ENCODE peak calls at places on chromosomes 16 and 17, in eight cellular contexts. S is HCT116; T is fibroblast of mammary gland; I is neuronal stem cell; O is tibial artery; Y is skeletal muscle cell; H is A549; B is CD4-positive, alpha-beta memory T cell. L is an unnamed sample.

GRCh38 chr17:79833744-79834574 is 5.3 kb downstream of the CBX4 start:
- DNase-seq in S (no peak), I (no peak), H (no peak), T (no peak), B (peak), O (no peak), Y (no peak), L (peak)

GRCh38 chr16:16021988-16022682 is 72.7 kb downstream of the ABCC1 start:
- DNase-seq in H (peak), O (peak), S (peak), Y (peak), I (peak), B (no peak), T (peak), L (peak)

GRCh38 chr16:17474572-17474971 is 3.8 kb upstream of the XYLT1 start:
- DNase-seq in B (no peak), H (no peak), S (no peak), O (peak), Y (no peak), I (no peak), T (no peak), L (peak)

GRCh38 chr16:84166796-84167695 is 19.8 kb downstream of the TAF1C start:
- DNase-seq in I (no peak), O (no peak), Y (no peak), H (no peak), S (no peak), B (no peak), T (no peak), L (no peak)

GRCh38 chr16:56669840-56670639 is 426 bp downstream of the MT1H start:
- DNase-seq in I (no peak), H (no peak), S (no peak), Y (no peak), B (no peak), O (no peak), T (no peak), L (no peak)

GRCh38 chr17:14091367-14091766 is 22.1 kb downstream of the COX10 start:
- DNase-seq in T (peak), O (no peak), B (no peak), I (no peak), Y (no peak), H (no peak), S (no peak), L (no peak)

GRCh38 chr16:57159447-57159846 is 26.4 kb downstream of the PSME3IP1 start:
- DNase-seq in Y (no peak), O (no peak), T (no peak), I (no peak), S (no peak), B (no peak), H (no peak), L (no peak)

GRCh38 chr16:25838724-25839186 is 147.0 kb downstream of the HS3ST4 start:
- DNase-seq in S (peak), O (no peak), B (no peak), I (peak), H (peak), Y (peak), T (peak), L (peak)

GRCh38 chr16:46717692-46718091 is 28.2 kb downstream of the ORC6 start:
- DNase-seq in T (no peak), H (no peak), B (no peak), S (no peak), O (no peak), I (no peak), Y (no peak), L (no peak)

GRCh38 chr17:67829331-67829730 is 4.0 kb downstream of the BPTF start:
- DNase-seq in T (no peak), I (no peak), B (peak), H (no peak), Y (no peak), S (no peak), O (no peak), L (peak)

GRCh38 chr17:58300336-58300735 is 19.6 kb upstream of the MPO start:
- DNase-seq in S (no peak), Y (no peak), H (no peak), B (no peak), O (no peak), I (no peak), T (no peak), L (no peak)

GRCh38 chr17:76171701-76172100 is 30.7 kb upstream of the FOXJ1 start:
- DNase-seq in S (no peak), Y (no peak), I (no peak), H (no peak), T (no peak), B (no peak), O (no peak), L (no peak)

GRCh38 chr16:85227924-85228462 is 115.7 kb upstream of the CIBAR2 start:
- DNase-seq in B (no peak), T (peak), S (no peak), Y (no peak), H (no peak), I (no peak), O (no peak), L (peak)

GRCh38 chr17:74872313-74873035 is at the start of gene FDXR:
- DNase-seq in O (no peak), I (no peak), S (no peak), B (no peak), Y (no peak), H (no peak), T (no peak), L (no peak)

GRCh38 chr16:22278841-22279240 is 18.4 kb upstream of the POLR3E start:
- DNase-seq in I (no peak), O (no peak), T (no peak), S (no peak), B (no peak), H (no peak), Y (no peak), L (peak)

GRCh38 chr16:309476-309875 is 26.5 kb downstream of the PDIA2 start:
- DNase-seq in T (no peak), I (no peak), S (no peak), B (no peak), H (no peak), Y (no peak), O (no peak), L (no peak)

GRCh38 chr17:67212716-67213417 is 32.1 kb downstream of the HELZ start:
- DNase-seq in Y (peak), O (no peak), B (no peak), H (no peak), I (no peak), S (no peak), T (peak), L (no peak)

GRCh38 chr17:77480509-77481215 is 339.9 kb downstream of the SEC14L1 start:
- DNase-seq in H (no peak), Y (no peak), S (no peak), T (no peak), B (peak), O (no peak), I (no peak), L (peak)

GRCh38 chr17:63405741-63406261 is 40.3 kb downstream of the CYB561 start:
- DNase-seq in B (no peak), T (peak), O (no peak), S (peak), H (peak), I (no peak), Y (peak), L (peak)

GRCh38 chr16:30722916-30723315 is 23.9 kb downstream of the SRCAP start:
- DNase-seq in Y (no peak), I (no peak), S (no peak), H (no peak), B (no peak), O (peak), T (no peak), L (no peak)

GRCh38 chr16:72172105-72173034 is at the start of gene PMFBP1:
- DNase-seq in T (peak), B (no peak), H (peak), I (no peak), S (no peak), Y (peak), O (no peak), L (no peak)

GRCh38 chr17:62653831-62654829 is 26.7 kb downstream of the MRC2 start:
- DNase-seq in Y (peak), T (peak), I (peak), B (no peak), O (peak), H (no peak), S (no peak), L (peak)

GRCh38 chr16:76386784-76387183 is 109.6 kb downstream of the CNTNAP4 start:
- DNase-seq in H (peak), I (no peak), T (peak), O (no peak), S (no peak), B (no peak), Y (no peak), L (no peak)

GRCh38 chr17:30824002-30824355 is 513 bp downstream of the CRLF3 start:
- DNase-seq in O (no peak), I (no peak), B (peak), H (no peak), T (no peak), Y (no peak), S (no peak), L (no peak)

GRCh38 chr17:15171433-15172047 is 93.6 kb downstream of the PMP22 start:
- DNase-seq in Y (peak), I (peak), B (no peak), O (peak), T (peak), S (peak), H (peak), L (peak)

GRCh38 chr17:47969975-47970724 is 763 bp upstream of the CDK5RAP3 start:
- DNase-seq in T (no peak), O (no peak), I (no peak), H (no peak), B (no peak), Y (no peak), S (no peak), L (no peak)
- H3K4me3 ChIP-seq in T (peak), O (peak), I (peak), H (peak), B (peak), Y (peak), S (peak), L (no peak)

GRCh38 chr17:70795620-70796019 is 626.3 kb downstream of the KCNJ2 start:
- DNase-seq in S (no peak), I (no peak), Y (no peak), T (no peak), H (no peak), B (no peak), O (no peak), L (no peak)

GRCh38 chr17:70796757-70797156 is 627.4 kb downstream of the KCNJ2 start:
- DNase-seq in S (no peak), T (no peak), Y (no peak), H (no peak), B (no peak), I (no peak), O (no peak), L (no peak)

GRCh38 chr17:70797166-70797565 is 627.8 kb downstream of the KCNJ2 start:
- DNase-seq in O (no peak), Y (no peak), H (no peak), B (no peak), I (no peak), S (no peak), T (no peak), L (no peak)

GRCh38 chr17:70791748-70792443 is 622.6 kb downstream of the KCNJ2 start:
- DNase-seq in H (no peak), S (no peak), Y (no peak), B (no peak), I (no peak), T (no peak), O (no peak), L (no peak)

GRCh38 chr17:70794757-70795156 is 625.4 kb downstream of the KCNJ2 start:
- DNase-seq in I (no peak), S (no peak), H (no peak), B (no peak), T (no peak), Y (no peak), O (no peak), L (no peak)
- H3K4me3 ChIP-seq in I (no peak), S (no peak), H (no peak), B (no peak), T (no peak), Y (no peak), O (no peak), L (no peak)

DNA sequence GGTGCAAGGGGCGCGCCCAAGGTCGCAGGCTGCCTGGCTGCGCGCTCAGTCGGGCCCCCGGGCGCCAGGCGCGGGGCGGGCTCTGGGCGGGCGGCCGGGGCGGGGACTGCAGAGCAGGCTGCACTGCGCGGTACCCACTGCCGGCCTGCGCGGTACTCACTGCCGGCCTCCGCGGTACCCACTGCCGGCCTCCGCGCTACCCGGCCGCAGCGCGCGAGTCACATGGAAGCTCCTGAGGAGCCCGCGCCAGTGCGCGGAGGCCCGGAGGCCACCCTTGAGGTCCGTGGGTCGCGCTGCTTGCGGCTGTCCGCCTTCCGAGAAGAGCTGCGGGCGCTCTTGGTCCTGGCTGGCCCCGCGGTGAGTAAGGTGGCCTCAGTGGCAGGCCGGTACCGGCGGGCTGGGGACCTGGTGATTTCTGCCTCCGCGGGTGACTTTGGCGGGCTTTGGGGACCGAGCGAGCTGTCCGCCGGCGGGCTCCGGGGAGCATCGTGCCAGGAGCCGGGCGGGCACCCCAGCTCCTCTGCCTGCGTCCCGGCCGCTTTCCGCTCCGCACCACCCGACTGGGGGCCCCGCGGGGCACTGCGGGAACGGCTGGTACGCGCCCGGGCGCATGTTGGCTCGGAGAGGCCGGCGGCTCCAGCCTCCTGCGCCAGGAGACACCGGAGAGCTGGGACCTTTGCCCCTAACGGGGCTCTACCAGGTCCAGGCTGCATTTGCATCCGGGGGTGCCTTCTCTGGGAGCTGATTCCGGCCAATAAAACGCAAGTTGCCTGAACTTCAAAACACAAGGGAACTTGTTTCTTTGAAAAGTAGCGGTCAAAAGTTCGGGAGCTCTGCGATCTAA is at the start of gene SLC47A1:
- DNase-seq in H (peak), S (no peak), O (no peak), I (peak), Y (no peak), B (no peak), T (no peak), L (peak)
- H3K4me3 ChIP-seq in H (peak), S (no peak), O (peak), I (peak), Y (peak), B (no peak), T (peak), L (peak)

GRCh38 chr17:44655983-44656700 is at the start of gene MEIOC:
- DNase-seq in Y (no peak), O (no peak), H (peak), I (peak), S (no peak), B (no peak), T (peak), L (peak)
- H3K4me3 ChIP-seq in Y (peak), O (no peak), H (peak), I (peak), S (no peak), B (no peak), T (peak), L (peak)

GRCh38 chr16:8869212-8869987 is 594 bp upstream of the CARHSP1 start:
- DNase-seq in Y (no peak), B (no peak), I (no peak), T (no peak), S (no peak), O (no peak), H (no peak), L (peak)
- H3K4me3 ChIP-seq in Y (peak), B (no peak), I (peak), T (peak), S (peak), O (peak), H (peak), L (peak)

GRCh38 chr16:82470506-82471196 is 156.1 kb upstream of the CDH13 start:
- DNase-seq in H (no peak), I (no peak), O (no peak), T (no peak), B (no peak), S (no peak), Y (no peak), L (peak)
- H3K4me3 ChIP-seq in H (no peak), I (no peak), O (no peak), T (no peak), B (no peak), S (no peak), Y (no peak), L (no peak)

L was measured in neural progenitor cell.